ENCODE peak calls at places on chromosomes 5 and 9, in seven cellular contexts. H is mucosa of descending colon; T is kidney epithelial cell; L is tibial artery; P is CD8-positive, alpha-beta T cell; Z is HCT116; J is IMR-90. I is an unnamed sample. For H3K36me3, the result is how much of the 10 kb centered on the place peaks cover.

GRCh38 chr9:77848897-77849296 is 182.7 kb downstream of the GNAQ start:
- DNase-seq in H (no peak), T (peak), L (peak), P (no peak), Z (no peak), J (peak), I (no peak)

GRCh38 chr9:137545123-137545522 is 5.1 kb downstream of the PNPLA7 start:
- DNase-seq in H (no peak), T (no peak), L (peak), P (no peak), Z (no peak), J (peak), I (no peak)

GRCh38 chr9:96376926-96377874 is 6.3 kb downstream of the SLC35D2 start:
- DNase-seq in H (no peak), T (peak), L (no peak), P (no peak), Z (no peak), J (peak), I (no peak)

GRCh38 chr9:15250013-15250412 is 57.0 kb downstream of the TTC39B start:
- DNase-seq in H (no peak), T (no peak), L (no peak), P (no peak), Z (no peak), J (no peak), I (no peak)

GRCh38 chr5:41370482-41370881 is 139.9 kb downstream of the PLCXD3 start:
- DNase-seq in H (no peak), T (no peak), L (no peak), P (no peak), Z (no peak), J (no peak), I (no peak)

GRCh38 chr9:81969971-81970370 is 18.6 kb upstream of the SPATA31D1 start:
- DNase-seq in H (no peak), T (no peak), L (no peak), P (no peak), Z (no peak), J (peak), I (no peak)

GRCh38 chr5:149406203-149406978 is 27.3 kb upstream of the IL17B start:
- DNase-seq in H (peak), T (no peak), L (peak), P (no peak), Z (no peak), J (peak), I (no peak)

GRCh38 chr9:107397076-107398049 is 92.2 kb downstream of the KLF4 start:
- DNase-seq in H (no peak), T (no peak), L (peak), P (no peak), Z (no peak), J (peak), I (no peak)

GRCh38 chr9:107587175-107587963 is 97.8 kb upstream of the KLF4 start:
- DNase-seq in H (peak), T (no peak), L (peak), P (no peak), Z (no peak), J (no peak), I (no peak)

GRCh38 chr9:35748858-35749514 is at the start of the genes GBA2 and RGP1:
- DNase-seq in H (peak), T (no peak), L (peak), P (peak), Z (peak), J (peak), I (peak)

GRCh38 chr5:99449786-99450185 is 521.0 kb upstream of the CHD1 start:
- DNase-seq in H (no peak), T (peak), L (no peak), P (no peak), Z (no peak), J (no peak), I (no peak)

GRCh38 chr9:89805726-89806125 is 200.9 kb downstream of the GADD45G start:
- DNase-seq in H (no peak), T (no peak), L (no peak), P (no peak), Z (no peak), J (no peak), I (no peak)

GRCh38 chr5:139461698-139462097 is 845 bp downstream of the ECSCR start:
- DNase-seq in H (no peak), T (no peak), L (no peak), P (no peak), Z (no peak), J (peak), I (no peak)

GRCh38 chr5:116291271-116291670 is 206.4 kb downstream of the COMMD10 start:
- DNase-seq in H (no peak), T (no peak), L (no peak), P (no peak), Z (no peak), J (peak), I (no peak)

GRCh38 chr9:121169094-121169601 is 32.5 kb downstream of the RAB14 start:
- DNase-seq in H (no peak), T (no peak), L (peak), P (peak), Z (no peak), J (no peak), I (peak)

GRCh38 chr5:134519989-134520388 is 5.5 kb upstream of the JADE2 start:
- DNase-seq in H (no peak), T (no peak), L (no peak), P (no peak), Z (no peak), J (no peak), I (no peak)

GRCh38 chr5:107331312-107331711 is 339.4 kb downstream of the EFNA5 start:
- DNase-seq in H (no peak), T (no peak), L (no peak), P (no peak), Z (no peak), J (no peak), I (no peak)

GRCh38 chr5:179163236-179164155 is 103.3 kb downstream of the ZNF354C start:
- DNase-seq in H (no peak), T (no peak), L (no peak), P (no peak), Z (no peak), J (no peak), I (no peak)

GRCh38 chr9:120733190-120733589 is 18.9 kb upstream of the MEGF9 start:
- DNase-seq in H (no peak), T (peak), L (peak), P (no peak), Z (no peak), J (peak), I (no peak)

GRCh38 chr9:99834474-99834873 is 12.8 kb downstream of the NR4A3 start:
- DNase-seq in H (no peak), T (no peak), L (no peak), P (no peak), Z (no peak), J (no peak), I (no peak)

DNA sequence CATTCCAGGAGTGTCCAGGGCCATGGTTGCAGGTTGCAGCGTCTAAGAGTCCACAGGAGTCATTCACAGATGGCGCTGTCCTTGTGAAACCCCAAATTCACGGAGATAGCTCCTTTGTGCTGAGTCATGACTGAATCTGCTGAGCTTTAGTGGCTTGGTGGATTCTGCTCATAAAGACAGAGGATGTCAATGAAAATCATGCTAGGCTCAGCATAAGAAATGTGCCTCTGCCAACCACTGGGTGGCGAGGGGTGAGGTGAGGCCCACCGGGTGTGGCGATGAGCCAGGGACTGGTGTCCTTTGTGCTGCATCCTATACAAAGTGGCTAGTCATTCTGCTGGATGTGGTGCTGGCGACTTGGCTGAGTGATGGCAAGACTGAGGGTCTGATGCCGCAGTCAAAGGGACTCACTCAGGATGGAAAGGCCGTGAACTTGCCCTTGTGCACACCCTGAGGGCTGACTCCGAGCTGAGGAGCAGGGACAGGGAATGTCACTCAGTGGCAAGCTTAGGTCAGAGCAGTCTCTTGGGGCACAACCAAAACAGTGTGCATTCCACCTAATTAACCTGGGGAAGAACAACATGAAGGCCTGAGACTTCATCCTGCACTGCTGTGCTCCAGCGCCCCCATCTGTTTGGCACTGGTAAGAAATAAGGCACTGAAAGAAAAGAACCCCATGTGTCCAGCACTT is 71.5 kb downstream of the DAP start:
- DNase-seq in H (no peak), T (no peak), L (no peak), P (no peak), Z (no peak), J (peak), I (peak)
- TF ChIP-seq CTCF in H (no peak), T (peak), L (no peak), P (no peak), Z (peak), J (peak), I (peak)

DNA sequence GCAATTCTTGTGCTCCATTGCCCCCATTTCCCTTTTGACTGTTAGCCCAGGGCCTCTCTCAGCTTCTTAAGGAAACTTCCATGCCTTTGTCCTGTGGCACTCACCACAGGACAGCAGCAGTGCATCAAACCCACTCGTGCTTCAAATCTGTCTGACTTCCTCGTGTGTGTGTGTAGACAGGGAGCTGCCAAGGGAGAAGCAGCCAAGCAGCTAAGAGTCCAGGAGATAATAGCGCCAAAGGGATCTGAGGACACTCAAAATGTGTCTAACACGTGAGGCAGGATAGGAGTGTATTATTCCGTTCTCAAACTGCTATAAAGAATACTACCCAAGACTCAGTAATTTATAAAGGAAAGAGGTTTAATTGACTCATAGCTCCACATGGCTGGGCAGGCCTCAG is 44.8 kb downstream of the CDK7 start:
- DNase-seq in H (no peak), T (no peak), L (no peak), P (no peak), Z (no peak), J (no peak), I (no peak)
- H3K36me3 ChIP-seq in H (under half), T (under half), L (half or more), P (under half), Z (under half), J (under half), I (under half)

GRCh38 chr9:133126697-133127339 is 5.8 kb upstream of the RALGDS start:
- DNase-seq in H (no peak), T (no peak), L (no peak), P (no peak), Z (no peak), J (no peak), I (no peak)
- H3K4me3 ChIP-seq in H (no peak), T (no peak), L (peak), P (peak), Z (no peak), J (no peak), I (no peak)

GRCh38 chr5:126595486-126596083 is 566 bp upstream of the ALDH7A1 start:
- DNase-seq in H (no peak), T (no peak), L (no peak), P (no peak), Z (no peak), J (peak), I (no peak)
- TF ChIP-seq CTCF in H (no peak), T (no peak), L (no peak), P (no peak), Z (no peak), J (no peak), I (no peak)

GRCh38 chr9:33306037-33306436 is 15.7 kb downstream of the NFX1 start:
- DNase-seq in H (no peak), T (no peak), L (no peak), P (no peak), Z (no peak), J (peak), I (no peak)

GRCh38 chr9:33300546-33300945 is 10.2 kb downstream of the NFX1 start:
- DNase-seq in H (no peak), T (no peak), L (no peak), P (no peak), Z (no peak), J (no peak), I (no peak)

GRCh38 chr9:33307067-33307466 is 16.8 kb downstream of the NFX1 start:
- DNase-seq in H (no peak), T (no peak), L (no peak), P (no peak), Z (no peak), J (no peak), I (no peak)

GRCh38 chr9:33309903-33310302 is 19.6 kb downstream of the NFX1 start:
- DNase-seq in H (no peak), T (no peak), L (no peak), P (no peak), Z (no peak), J (peak), I (no peak)

GRCh38 chr9:33304367-33304766 is 14.1 kb downstream of the NFX1 start:
- DNase-seq in H (no peak), T (no peak), L (no peak), P (no peak), Z (no peak), J (no peak), I (no peak)
- H3K36me3 ChIP-seq in H (under half), T (under half), L (half or more), P (half or more), Z (half or more), J (half or more), I (half or more)

DNA sequence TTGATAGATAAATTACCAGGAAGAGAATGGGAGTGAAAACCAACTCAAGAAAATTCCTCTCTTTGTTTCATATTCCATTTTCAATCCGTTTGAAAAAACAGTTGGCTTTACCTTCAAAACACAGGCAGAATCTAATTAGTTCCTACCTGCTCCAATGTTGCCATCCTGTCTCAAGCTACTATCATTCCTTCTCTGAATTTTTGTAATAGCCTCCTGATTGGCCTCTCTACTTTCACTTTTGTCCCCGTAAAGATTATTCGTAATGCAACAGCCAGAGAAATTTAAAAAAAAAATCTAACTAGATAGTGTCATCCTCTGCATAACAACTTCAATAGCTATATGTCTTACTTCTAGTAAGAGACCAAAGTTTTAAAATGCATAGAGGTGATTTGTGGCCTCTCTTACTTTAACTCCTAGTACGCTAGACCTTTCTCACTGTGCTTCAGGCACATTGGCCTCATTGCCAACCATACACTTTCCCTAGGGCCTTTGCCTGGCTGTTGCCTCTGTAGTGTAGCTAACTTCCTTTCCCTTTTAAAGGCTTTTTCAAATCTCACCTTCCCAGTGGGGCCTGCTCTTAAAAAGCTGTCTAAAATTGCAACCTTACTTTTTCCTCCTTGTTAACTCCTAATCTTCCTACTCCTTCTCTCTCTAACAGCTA is 311.3 kb upstream of the GRIN3A start:
- DNase-seq in H (no peak), T (no peak), L (no peak), P (no peak), Z (no peak), J (no peak), I (no peak)
- H3K4me3 ChIP-seq in H (no peak), T (no peak), L (peak), P (no peak), Z (no peak), J (no peak), I (no peak)